ENCODE peak calls at places on chromosomes 1 and 21, in four cellular contexts. N is left lung; E is stimulated activated CD4-positive, alpha-beta T cell treated with anti-CD3 and anti-CD28 coated beads, Interleukin-12 subunit alpha, Interleukin-12 subunit beta, amount 100 ng/mL, for 4 hours; J is glomerular endothelial cell. W is an unnamed sample.

GRCh38 chr1:24294228-24294672 is 24.9 kb upstream of the GRHL3 start:
- DNase-seq in N (no peak), E (no peak), J (no peak), W (no peak)

GRCh38 chr1:31787261-31787660 is 23.1 kb upstream of the ADGRB2 start:
- DNase-seq in N (peak), E (no peak), J (no peak), W (peak)

GRCh38 chr1:180380259-180381183 is 121.9 kb downstream of the ACBD6 start:
- DNase-seq in N (no peak), E (no peak), J (no peak), W (no peak)

GRCh38 chr21:32770514-32771133 is 931 bp downstream of the PAXBP1 start:
- DNase-seq in N (peak), E (no peak), J (no peak), W (no peak)

GRCh38 chr1:203156280-203156679 is 19.3 kb downstream of the MYBPH start:
- DNase-seq in N (no peak), E (no peak), J (no peak), W (no peak)

GRCh38 chr1:93976291-93976690 is 67.1 kb upstream of the GCLM start:
- DNase-seq in N (no peak), E (no peak), J (no peak), W (no peak)

GRCh38 chr1:218351617-218352438 is 6.7 kb downstream of the TGFB2 start:
- DNase-seq in N (no peak), E (no peak), J (no peak), W (no peak)

GRCh38 chr1:70760170-70760569 is 287.4 kb downstream of the PTGER3 start:
- DNase-seq in N (no peak), E (no peak), J (no peak), W (no peak)

GRCh38 chr1:28582248-28582615 is 9.8 kb upstream of the RAB42 start:
- DNase-seq in N (no peak), E (no peak), J (no peak), W (no peak)

GRCh38 chr1:240212552-240212951 is 120.9 kb downstream of the FMN2 start:
- DNase-seq in N (no peak), E (no peak), J (no peak), W (no peak)

GRCh38 chr1:8510041-8510823 is 192.3 kb downstream of the SLC45A1 start:
- DNase-seq in N (no peak), E (peak), J (no peak), W (no peak)

GRCh38 chr1:236522937-236523703 is 662 bp upstream of the LGALS8 start:
- DNase-seq in N (peak), E (no peak), J (no peak), W (peak)

GRCh38 chr1:30744060-30744756 is 13.4 kb downstream of the LAPTM5 start:
- DNase-seq in N (no peak), E (no peak), J (no peak), W (no peak)

GRCh38 chr1:20716232-20716631 is 1.6 kb downstream of the KIF17 start:
- DNase-seq in N (no peak), E (no peak), J (no peak), W (no peak)

GRCh38 chr1:108041360-108042143 is 76.6 kb upstream of the VAV3 start:
- DNase-seq in N (no peak), E (no peak), J (no peak), W (no peak)

GRCh38 chr1:32480761-32481160 is 15.9 kb downstream of the ZBTB8B start:
- DNase-seq in N (no peak), E (no peak), J (no peak), W (no peak)

GRCh38 chr1:21329209-21329844 is 39.1 kb upstream of the ECE1 start:
- DNase-seq in N (no peak), E (no peak), J (no peak), W (no peak)

GRCh38 chr1:240609527-240610060 is 2.4 kb downstream of the GREM2 start:
- DNase-seq in N (no peak), E (no peak), J (no peak), W (no peak)

GRCh38 chr1:112991721-112992120 is 35.7 kb upstream of the SLC16A1 start:
- DNase-seq in N (no peak), E (no peak), J (no peak), W (no peak)

GRCh38 chr1:78408830-78409229 is 81.9 kb upstream of the PTGFR start:
- DNase-seq in N (no peak), E (no peak), J (no peak), W (no peak)

GRCh38 chr1:234315588-234315987 is 57.7 kb upstream of the COA6 start:
- DNase-seq in N (no peak), E (no peak), J (no peak), W (no peak)

GRCh38 chr1:40651138-40651857 is 14.2 kb downstream of the RIMS3 start:
- DNase-seq in N (no peak), E (no peak), J (no peak), W (no peak)

GRCh38 chr1:13664451-13664850 is 35.5 kb upstream of the PRDM2 start:
- DNase-seq in N (no peak), E (no peak), J (no peak), W (no peak)

GRCh38 chr1:79575424-79575823 is 568.9 kb upstream of the ADGRL4 start:
- DNase-seq in N (no peak), E (no peak), J (peak), W (no peak)

GRCh38 chr1:44807364-44808062 is 362 bp upstream of the DYNLT4 start:
- DNase-seq in N (peak), E (peak), J (peak), W (peak)

GRCh38 chr1:97905141-97905540 is 15.7 kb downstream of the DPYD start:
- DNase-seq in N (no peak), E (no peak), J (no peak), W (no peak)

GRCh38 chr1:97433520-97434175 is 487.2 kb downstream of the DPYD start:
- DNase-seq in N (no peak), E (no peak), J (no peak), W (no peak)

GRCh38 chr1:151534662-151535278 is 5.3 kb upstream of the TUFT1 start:
- DNase-seq in N (peak), E (peak), J (no peak), W (peak)

GRCh38 chr1:40699787-40700186 is 8.3 kb downstream of the NFYC start:
- DNase-seq in N (no peak), E (no peak), J (no peak), W (no peak)